ENCODE peak calls at places on chromosome 15, in six cellular contexts. One of them, this sample, is unnamed.

GRCh38 chr15:31403606-31404005 is 77.0 kb downstream of the KLF13 start:
- DNase-seq in HFFc6: no peak
- DNase-seq in natural killer cell: no peak
- DNase-seq in body of pancreas: no peak
- DNase-seq in mesothelial cell of epicardium: no peak
- DNase-seq in MM.1S: no peak
- DNase-seq in this sample: no peak

GRCh38 chr15:26628879-26629529 is 143.9 kb downstream of the GABRB3 start:
- DNase-seq in HFFc6: peak; percentile 84
- DNase-seq in natural killer cell: no peak
- DNase-seq in body of pancreas: peak; percentile 83
- DNase-seq in mesothelial cell of epicardium: peak; percentile 35
- DNase-seq in MM.1S: no peak
- DNase-seq in this sample: peak; percentile 46

GRCh38 chr15:44188810-44189209 is 6.3 kb downstream of the FRMD5 start:
- DNase-seq in HFFc6: no peak
- DNase-seq in natural killer cell: no peak
- DNase-seq in body of pancreas: no peak
- DNase-seq in mesothelial cell of epicardium: no peak
- DNase-seq in MM.1S: no peak
- DNase-seq in this sample: no peak

GRCh38 chr15:86021281-86022264 is 58.1 kb upstream of the AGBL1 start:
- DNase-seq in HFFc6: no peak
- DNase-seq in natural killer cell: no peak
- DNase-seq in body of pancreas: peak; percentile 10
- DNase-seq in mesothelial cell of epicardium: no peak
- DNase-seq in MM.1S: no peak
- DNase-seq in this sample: no peak

GRCh38 chr15:62390793-62391543 is 225.9 kb upstream of the C2CD4B start:
- DNase-seq in HFFc6: peak; percentile 35
- DNase-seq in natural killer cell: peak; percentile 15
- DNase-seq in body of pancreas: peak; percentile 36
- DNase-seq in mesothelial cell of epicardium: peak; percentile 34
- DNase-seq in MM.1S: peak; percentile 38
- DNase-seq in this sample: peak; percentile 37

GRCh38 chr15:96428742-96429141 is 98.2 kb downstream of the NR2F2 start:
- DNase-seq in HFFc6: peak; percentile 97
- DNase-seq in natural killer cell: no peak
- DNase-seq in body of pancreas: no peak
- DNase-seq in mesothelial cell of epicardium: no peak
- DNase-seq in MM.1S: no peak
- DNase-seq in this sample: no peak

GRCh38 chr15:26531489-26531888 is 241.4 kb downstream of the GABRB3 start:
- DNase-seq in HFFc6: no peak
- DNase-seq in natural killer cell: no peak
- DNase-seq in body of pancreas: no peak
- DNase-seq in mesothelial cell of epicardium: no peak
- DNase-seq in MM.1S: no peak
- DNase-seq in this sample: no peak

GRCh38 chr15:51224428-51224827 is 114.0 kb downstream of the CYP19A1 start:
- DNase-seq in HFFc6: no peak
- DNase-seq in natural killer cell: no peak
- DNase-seq in body of pancreas: no peak
- DNase-seq in mesothelial cell of epicardium: no peak
- DNase-seq in MM.1S: no peak
- DNase-seq in this sample: no peak

GRCh38 chr15:52379395-52380111 is 83.9 kb upstream of the MYO5C start:
- DNase-seq in HFFc6: no peak
- DNase-seq in natural killer cell: no peak
- DNase-seq in body of pancreas: no peak
- DNase-seq in mesothelial cell of epicardium: no peak
- DNase-seq in MM.1S: peak; percentile 91
- DNase-seq in this sample: no peak

GRCh38 chr15:28267727-28268126 is 54.3 kb downstream of the HERC2 start:
- DNase-seq in HFFc6: no peak
- DNase-seq in natural killer cell: no peak
- DNase-seq in body of pancreas: no peak
- DNase-seq in mesothelial cell of epicardium: no peak
- DNase-seq in MM.1S: no peak
- DNase-seq in this sample: no peak

GRCh38 chr15:101045835-101046691 is 126.9 kb downstream of the LRRK1 start:
- DNase-seq in HFFc6: no peak
- DNase-seq in natural killer cell: peak; percentile 8
- DNase-seq in body of pancreas: peak; percentile 7
- DNase-seq in mesothelial cell of epicardium: peak; percentile 9
- DNase-seq in MM.1S: no peak
- DNase-seq in this sample: peak; percentile 7

GRCh38 chr15:40338041-40338657 is 2.6 kb downstream of the CCDC9B start:
- DNase-seq in HFFc6: no peak
- DNase-seq in natural killer cell: peak; percentile 67
- DNase-seq in body of pancreas: peak; percentile 73
- DNase-seq in mesothelial cell of epicardium: no peak
- DNase-seq in MM.1S: peak; percentile 58
- DNase-seq in this sample: peak; percentile 69

GRCh38 chr15:42549052-42549491 is 434 bp downstream of the HAUS2 start:
- DNase-seq in HFFc6: peak; percentile 11
- DNase-seq in natural killer cell: no peak
- DNase-seq in body of pancreas: no peak
- DNase-seq in mesothelial cell of epicardium: no peak
- DNase-seq in MM.1S: peak; percentile 46
- DNase-seq in this sample: no peak

GRCh38 chr15:56758770-56759449 is 25.6 kb upstream of the ZNF280D start:
- DNase-seq in HFFc6: peak; percentile 80
- DNase-seq in natural killer cell: no peak
- DNase-seq in body of pancreas: no peak
- DNase-seq in mesothelial cell of epicardium: no peak
- DNase-seq in MM.1S: no peak
- DNase-seq in this sample: no peak

GRCh38 chr15:48897144-48897814 is 19.3 kb downstream of the EID1 start:
- DNase-seq in HFFc6: peak; percentile 64
- DNase-seq in natural killer cell: no peak
- DNase-seq in body of pancreas: no peak
- DNase-seq in mesothelial cell of epicardium: no peak
- DNase-seq in MM.1S: no peak
- DNase-seq in this sample: no peak

GRCh38 chr15:74540135-74540760 is 772 bp upstream of the ARID3B start:
- DNase-seq in HFFc6: peak; percentile 37
- DNase-seq in natural killer cell: no peak
- DNase-seq in body of pancreas: no peak
- DNase-seq in mesothelial cell of epicardium: no peak
- DNase-seq in MM.1S: peak; percentile 43
- DNase-seq in this sample: no peak

GRCh38 chr15:49506341-49506740 is 83.3 kb downstream of the FGF7 start:
- DNase-seq in HFFc6: no peak
- DNase-seq in natural killer cell: no peak
- DNase-seq in body of pancreas: no peak
- DNase-seq in mesothelial cell of epicardium: no peak
- DNase-seq in MM.1S: no peak
- DNase-seq in this sample: no peak

GRCh38 chr15:31235298-31236183 is 91.1 kb upstream of the KLF13 start:
- DNase-seq in HFFc6: no peak
- DNase-seq in natural killer cell: no peak
- DNase-seq in body of pancreas: peak; percentile 28
- DNase-seq in mesothelial cell of epicardium: peak; percentile 47
- DNase-seq in MM.1S: no peak
- DNase-seq in this sample: no peak

GRCh38 chr15:58528197-58528870 is 96.5 kb downstream of the LIPC start:
- DNase-seq in HFFc6: peak; percentile 34
- DNase-seq in natural killer cell: no peak
- DNase-seq in body of pancreas: peak; percentile 68
- DNase-seq in mesothelial cell of epicardium: no peak
- DNase-seq in MM.1S: no peak
- DNase-seq in this sample: no peak

GRCh38 chr15:68636256-68636655 is 57.5 kb downstream of the CORO2B start:
- DNase-seq in HFFc6: no peak
- DNase-seq in natural killer cell: no peak
- DNase-seq in body of pancreas: no peak
- DNase-seq in mesothelial cell of epicardium: no peak
- DNase-seq in MM.1S: no peak
- DNase-seq in this sample: no peak

GRCh38 chr15:68634531-68634930 is 55.7 kb downstream of the CORO2B start:
- DNase-seq in HFFc6: no peak
- DNase-seq in natural killer cell: no peak
- DNase-seq in body of pancreas: no peak
- DNase-seq in mesothelial cell of epicardium: no peak
- DNase-seq in MM.1S: no peak
- DNase-seq in this sample: no peak

GRCh38 chr15:68634122-68634482 is 55.3 kb downstream of the CORO2B start:
- DNase-seq in HFFc6: no peak
- DNase-seq in natural killer cell: no peak
- DNase-seq in body of pancreas: no peak
- DNase-seq in mesothelial cell of epicardium: no peak
- DNase-seq in MM.1S: no peak
- DNase-seq in this sample: no peak

GRCh38 chr15:68633181-68634121 is 54.7 kb downstream of the CORO2B start:
- DNase-seq in HFFc6: no peak
- DNase-seq in natural killer cell: no peak
- DNase-seq in body of pancreas: no peak
- DNase-seq in mesothelial cell of epicardium: no peak
- DNase-seq in MM.1S: no peak
- DNase-seq in this sample: no peak

GRCh38 chr15:68635142-68635541 is 56.3 kb downstream of the CORO2B start:
- DNase-seq in HFFc6: no peak
- DNase-seq in natural killer cell: no peak
- DNase-seq in body of pancreas: no peak
- DNase-seq in mesothelial cell of epicardium: no peak
- DNase-seq in MM.1S: no peak
- DNase-seq in this sample: no peak
- TF ChIP-seq CTCF in HFFc6: no peak
- TF ChIP-seq CTCF in natural killer cell: no peak
- TF ChIP-seq CTCF in body of pancreas: no peak
- TF ChIP-seq CTCF in mesothelial cell of epicardium: no peak
- TF ChIP-seq CTCF in MM.1S: no peak
- TF ChIP-seq CTCF in this sample: no peak

GRCh38 chr15:65020419-65020818 is 9.0 kb downstream of the MTFMT start:
- DNase-seq in HFFc6: no peak
- DNase-seq in natural killer cell: no peak
- DNase-seq in body of pancreas: no peak
- DNase-seq in mesothelial cell of epicardium: no peak
- DNase-seq in MM.1S: no peak
- DNase-seq in this sample: no peak
- TF ChIP-seq CTCF in HFFc6: no peak
- TF ChIP-seq CTCF in natural killer cell: no peak
- TF ChIP-seq CTCF in body of pancreas: no peak
- TF ChIP-seq CTCF in mesothelial cell of epicardium: no peak
- TF ChIP-seq CTCF in MM.1S: no peak
- TF ChIP-seq CTCF in this sample: no peak

GRCh38 chr15:76376029-76376428 is 39.5 kb downstream of the ISL2 start:
- DNase-seq in HFFc6: no peak
- DNase-seq in natural killer cell: no peak
- DNase-seq in body of pancreas: no peak
- DNase-seq in mesothelial cell of epicardium: no peak
- DNase-seq in MM.1S: no peak
- DNase-seq in this sample: no peak
- TF ChIP-seq CTCF in HFFc6: no peak
- TF ChIP-seq CTCF in natural killer cell: no peak
- TF ChIP-seq CTCF in body of pancreas: no peak
- TF ChIP-seq CTCF in mesothelial cell of epicardium: no peak
- TF ChIP-seq CTCF in MM.1S: no peak
- TF ChIP-seq CTCF in this sample: no peak

DNA sequence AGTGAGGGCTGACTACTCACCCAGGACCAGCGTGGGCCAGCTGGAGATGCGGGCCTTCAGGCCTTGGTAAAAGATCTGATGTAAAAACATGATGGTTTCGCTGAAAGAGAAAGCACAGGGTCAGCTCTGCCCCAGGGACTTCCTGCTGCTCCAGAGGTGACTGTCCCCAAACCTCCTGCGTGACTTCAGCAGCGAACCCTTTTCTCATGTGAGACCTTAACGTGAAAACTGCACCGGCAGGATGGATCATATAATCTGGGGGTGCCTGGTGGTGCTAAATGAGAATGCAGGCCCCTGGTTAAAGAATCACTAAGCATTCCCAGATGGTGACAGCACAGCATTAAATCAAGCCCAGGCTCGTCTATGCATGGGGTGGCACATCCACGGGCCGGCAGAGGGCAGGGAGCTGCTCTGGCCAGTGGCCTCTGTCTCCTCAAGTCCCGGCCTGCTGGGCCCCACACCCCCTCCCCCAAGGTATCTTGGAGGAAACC is 55.4 kb downstream of the RASGRF1 start:
- DNase-seq in HFFc6: peak; percentile 33
- DNase-seq in natural killer cell: no peak
- DNase-seq in body of pancreas: no peak
- DNase-seq in mesothelial cell of epicardium: no peak
- DNase-seq in MM.1S: no peak
- DNase-seq in this sample: no peak
- TF ChIP-seq CTCF in HFFc6: peak; percentile 63
- TF ChIP-seq CTCF in natural killer cell: no peak
- TF ChIP-seq CTCF in body of pancreas: no peak
- TF ChIP-seq CTCF in mesothelial cell of epicardium: peak; percentile 43
- TF ChIP-seq CTCF in MM.1S: no peak
- TF ChIP-seq CTCF in this sample: peak; percentile 22

This sample was measured in progenitor cell of endocrine pancreas.